ENCODE peak calls at places on chromosomes 5 and 9, in five cellular contexts. B is K562, C is H1, U is HepG2, W is GM12878. M is an unnamed sample.

GRCh38 chr5:134255418-134256150 is 29.7 kb upstream of the PPP2CA start:
- DNase-seq in B (no peak), C (no peak), U (no peak), W (no peak), M (no peak)

GRCh38 chr5:148730955-148731898 is 76.9 kb upstream of the HTR4 start:
- DNase-seq in B (peak; percentile 70), C (peak; percentile 34), U (peak; percentile 79), W (peak; percentile 43), M (peak; percentile 83)

GRCh38 chr5:120252839-120253238 is 211.3 kb upstream of the PRR16 start:
- DNase-seq in B (no peak), C (no peak), U (no peak), W (no peak), M (no peak)

GRCh38 chr9:122819791-122820489 is 8.4 kb downstream of the PDCL start:
- DNase-seq in B (no peak), C (no peak), U (no peak), W (no peak), M (no peak)

GRCh38 chr9:129930743-129931142 is 95.5 kb downstream of the USP20 start:
- DNase-seq in B (no peak), C (no peak), U (no peak), W (no peak), M (no peak)

GRCh38 chr9:124329996-124330714 is 72.4 kb downstream of the NEK6 start:
- DNase-seq in B (no peak), C (no peak), U (no peak), W (no peak), M (no peak)

GRCh38 chr5:18314192-18314778 is 680.0 kb downstream of the TAF11L14 start:
- DNase-seq in B (peak; percentile 20), C (no peak), U (no peak), W (no peak), M (peak; percentile 6)

GRCh38 chr5:14364096-14364495 is 217.5 kb upstream of the OTULINL start:
- DNase-seq in B (no peak), C (no peak), U (no peak), W (no peak), M (no peak)

GRCh38 chr5:174571662-174572397 is 152.6 kb upstream of the MSX2 start:
- DNase-seq in B (no peak), C (no peak), U (peak; percentile 28), W (no peak), M (peak; percentile 88)

GRCh38 chr5:177131711-177132503 is 1.7 kb upstream of the NSD1 start:
- DNase-seq in B (no peak), C (no peak), U (no peak), W (no peak), M (no peak)

GRCh38 chr5:109304323-109304722 is 105.5 kb downstream of the PJA2 start:
- DNase-seq in B (no peak), C (no peak), U (no peak), W (no peak), M (no peak)

GRCh38 chr5:102771435-102771834 is 16.3 kb downstream of the PAM start:
- DNase-seq in B (no peak), C (no peak), U (no peak), W (no peak), M (no peak)

GRCh38 chr9:73437758-73438157 is 286.1 kb downstream of the ANXA1 start:
- DNase-seq in B (no peak), C (no peak), U (peak; percentile 10), W (no peak), M (peak; percentile 3)

GRCh38 chr5:12883395-12883794 is 979.1 kb upstream of the CTNND2 start:
- DNase-seq in B (no peak), C (peak; percentile 15), U (no peak), W (no peak), M (no peak)

GRCh38 chr5:61357745-61358144 is 25.7 kb downstream of the ZSWIM6 start:
- DNase-seq in B (peak; percentile 22), C (no peak), U (peak; percentile 6), W (no peak), M (peak; percentile 36)
- TF ChIP-seq CTCF in B (peak; percentile 53), C (peak; percentile 68), U (peak; percentile 43), W (peak; percentile 27), M (peak; percentile 64)

DNA sequence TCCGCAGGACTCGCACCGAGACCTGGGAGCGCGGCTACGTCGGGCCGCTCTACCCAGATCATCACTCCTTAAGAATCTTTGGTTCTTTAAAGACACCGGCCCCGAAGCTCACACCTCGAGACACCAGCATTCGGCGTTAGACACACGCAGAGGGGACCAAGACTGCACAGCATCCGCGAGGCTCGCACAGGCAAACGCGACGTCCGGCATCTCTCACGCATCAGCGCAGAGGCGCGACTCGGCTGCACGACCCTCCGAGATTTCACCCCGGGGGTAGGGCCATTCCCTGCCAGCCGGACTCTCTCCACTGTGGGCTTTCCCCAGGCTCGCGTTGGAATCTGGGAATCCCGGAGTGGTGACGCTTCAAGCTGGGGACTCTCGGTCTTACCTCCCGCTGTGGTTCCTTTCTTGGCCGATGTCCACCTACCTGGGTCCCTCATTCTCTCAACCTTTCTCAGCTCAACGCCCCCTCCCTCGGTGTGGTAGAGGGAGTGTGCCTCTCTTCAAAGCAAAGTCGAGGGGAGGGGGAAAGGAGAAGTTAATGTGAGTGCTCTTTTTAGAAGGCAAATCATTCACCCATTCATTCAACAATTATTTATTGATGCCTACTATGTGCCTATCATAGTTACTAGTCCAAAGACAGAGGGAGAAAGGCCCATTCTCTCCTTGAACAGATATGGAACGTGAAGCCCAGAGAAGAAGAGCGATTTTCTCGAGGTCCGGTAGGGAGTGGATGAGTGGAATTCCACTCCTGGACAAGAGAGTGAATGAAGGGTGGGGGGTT is 1.3 kb upstream of the HAND1 start:
- DNase-seq in B (no peak), C (no peak), U (no peak), W (no peak), M (no peak)
- TF ChIP-seq ATF3 in B (no peak), C (no peak), U (no peak), W (no peak), M (no peak)

GRCh38 chr5:112861638-112861985 is 525 bp downstream of the SRP19 start:
- DNase-seq in B (no peak), C (no peak), U (no peak), W (no peak), M (no peak)
- H2AFZ ChIP-seq in B (peak overlapping the region; percentile 84), C (peak overlapping the region; percentile 58), U (no peak overlapping the region), W (peak overlapping the region; percentile 77), M (no peak overlapping the region)

GRCh38 chr5:1300581-1301083 is 5.8 kb upstream of the TERT start:
- DNase-seq in B (no peak), C (no peak), U (no peak), W (no peak), M (no peak)

GRCh38 chr5:1299961-1300360 is 5.1 kb upstream of the TERT start:
- DNase-seq in B (no peak), C (no peak), U (no peak), W (no peak), M (no peak)

GRCh38 chr5:1304059-1304458 is 9.2 kb upstream of the TERT start:
- DNase-seq in B (no peak), C (no peak), U (no peak), W (no peak), M (no peak)

GRCh38 chr5:1299511-1299850 is 4.6 kb upstream of the TERT start:
- DNase-seq in B (no peak), C (no peak), U (no peak), W (no peak), M (no peak)

DNA sequence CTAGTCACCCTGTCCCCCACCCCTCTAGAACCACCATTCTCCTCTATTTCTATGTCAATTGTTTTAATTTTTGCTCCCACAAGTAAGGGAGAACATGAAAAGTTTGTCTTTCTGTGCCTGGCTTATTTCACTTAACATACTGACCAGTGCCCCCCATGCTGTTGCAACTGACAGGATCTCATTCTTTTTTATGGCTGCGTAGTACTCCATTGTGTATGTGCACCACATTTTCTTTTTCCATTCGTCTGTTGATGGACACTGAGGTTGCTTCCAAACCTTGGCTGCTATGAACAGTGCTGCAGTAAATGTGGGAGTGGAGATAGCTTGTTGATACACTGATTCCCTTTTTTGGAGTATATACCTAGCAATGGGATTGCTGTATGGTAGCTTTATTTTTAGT is 7.4 kb upstream of the TERT start:
- DNase-seq in B (no peak), C (no peak), U (no peak), W (no peak), M (no peak)
- TF ChIP-seq CTCF in B (no peak), C (no peak), U (no peak), W (no peak), M (no peak)

GRCh38 chr9:117825609-117826347 is 121.6 kb downstream of the TLR4 start:
- DNase-seq in B (no peak), C (no peak), U (no peak), W (peak; percentile 40), M (no peak)

GRCh38 chr9:117823621-117824020 is 119.4 kb downstream of the TLR4 start:
- DNase-seq in B (no peak), C (no peak), U (no peak), W (no peak), M (no peak)

GRCh38 chr9:117826837-117827236 is 122.6 kb downstream of the TLR4 start:
- DNase-seq in B (no peak), C (no peak), U (no peak), W (no peak), M (no peak)

DNA sequence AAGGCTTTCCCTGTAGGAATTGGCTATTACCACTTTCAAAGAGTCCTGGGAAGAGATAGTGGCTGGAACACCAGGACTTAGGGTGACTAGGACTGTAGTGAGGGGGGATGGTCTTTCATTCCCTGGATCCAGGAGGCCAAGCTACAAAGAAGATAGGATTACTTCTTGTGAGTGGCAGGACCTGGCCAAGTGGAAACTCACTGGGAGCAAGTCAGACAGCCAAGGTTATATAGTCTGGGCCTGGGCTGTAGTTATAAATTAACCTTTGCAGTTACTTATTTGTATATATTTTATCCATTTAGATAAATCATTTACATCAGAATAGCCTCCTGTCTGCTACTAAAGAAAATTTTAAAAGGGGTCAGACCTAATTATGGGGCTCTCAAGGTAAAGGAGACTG is 124.3 kb downstream of the TLR4 start:
- DNase-seq in B (no peak), C (no peak), U (no peak), W (no peak), M (no peak)
- TF ChIP-seq ATF3 in B (no peak), C (no peak), U (no peak), W (no peak), M (no peak)

GRCh38 chr9:128180001-128180400 is 11.4 kb downstream of the CIZ1 start:
- DNase-seq in B (no peak), C (no peak), U (no peak), W (no peak), M (no peak)
- H2AFZ ChIP-seq in B (no peak overlapping the region), C (no peak overlapping the region), U (no peak overlapping the region), W (no peak overlapping the region), M (no peak overlapping the region)

GRCh38 chr9:100448266-100448665 is 21.3 kb downstream of the MSANTD3 start:
- DNase-seq in B (no peak), C (no peak), U (no peak), W (no peak), M (no peak)
- TF ChIP-seq CTCF in B (no peak), C (no peak), U (no peak), W (no peak), M (no peak)

GRCh38 chr9:135825435-135826187 is 81.7 kb downstream of the CAMSAP1 start:
- DNase-seq in B (no peak), C (no peak), U (no peak), W (no peak), M (no peak)
- TF ChIP-seq ATF3 in B (no peak), C (no peak), U (no peak), W (no peak), M (no peak)

GRCh38 chr5:83925321-83925877 is 204.7 kb upstream of the HAPLN1 start:
- DNase-seq in B (no peak), C (no peak), U (no peak), W (no peak), M (peak; percentile 4)
- H2AFZ ChIP-seq in B (no peak overlapping the region), C (no peak overlapping the region), U (no peak overlapping the region), W (no peak overlapping the region), M (peak overlapping the region; percentile 36)

M was measured in HCT116.